ENCODE peak calls at places on chromosomes 5 and 9, in six cellular contexts. Q is A549, P is transverse colon, K is lower leg skin, Z is sigmoid colon, T is spleen. E is an unnamed sample.

GRCh38 chr5:132915681-132916080 is 42.2 kb downstream of the LEAP2 start:
- DNase-seq in P (no peak), T (no peak), Q (no peak), Z (no peak), K (no peak), E (no peak)

GRCh38 chr9:105662184-105663104 is at the start of gene TAL2:
- DNase-seq in K (no peak), T (no peak), P (no peak), Q (no peak), Z (no peak), E (no peak)

GRCh38 chr5:132830436-132831094 is at the start of gene SHROOM1:
- DNase-seq in Z (no peak), T (peak), P (peak), K (no peak), Q (peak), E (peak)

GRCh38 chr5:2149196-2149541 is 266.4 kb upstream of the IRX4 start:
- DNase-seq in Q (peak), K (no peak), T (peak), P (no peak), Z (no peak), E (no peak)

GRCh38 chr5:151699071-151699901 is 12.6 kb upstream of the SPARC start:
- DNase-seq in P (peak), Z (peak), K (no peak), T (no peak), Q (peak), E (no peak)

GRCh38 chr5:55766408-55766807 is 28.5 kb downstream of the DDX4 start:
- DNase-seq in P (no peak), Z (no peak), K (no peak), Q (no peak), T (no peak), E (no peak)

GRCh38 chr5:138824924-138825863 is 49.9 kb downstream of the LRRTM2 start:
- DNase-seq in T (no peak), Q (peak), Z (no peak), K (no peak), P (no peak), E (no peak)

GRCh38 chr5:160291467-160291866 is 20.9 kb downstream of the CCNJL start:
- DNase-seq in Z (no peak), P (no peak), Q (no peak), T (no peak), K (no peak), E (no peak)

GRCh38 chr9:124810513-124811355 is 33.8 kb downstream of the OLFML2A start:
- DNase-seq in T (no peak), K (no peak), Q (peak), P (no peak), Z (no peak), E (no peak)

GRCh38 chr9:100427366-100428263 is 672 bp downstream of the MSANTD3 start:
- DNase-seq in K (peak), Q (peak), P (peak), T (no peak), Z (peak), E (peak)
- TF ChIP-seq POLR2A in K (no peak), Q (peak), P (no peak), T (no peak), Z (no peak), E (no peak)

GRCh38 chr5:73626814-73627313 is 868 bp downstream of the ARHGEF28 start:
- DNase-seq in P (no peak), T (no peak), Z (no peak), Q (no peak), K (no peak), E (no peak)

GRCh38 chr5:73625314-73625904 is 587 bp upstream of the ARHGEF28 start:
- DNase-seq in T (no peak), Z (no peak), P (no peak), Q (peak), K (no peak), E (no peak)

GRCh38 chr5:73623929-73624404 is 2.0 kb upstream of the ARHGEF28 start:
- DNase-seq in T (no peak), K (no peak), Z (no peak), P (no peak), Q (no peak), E (no peak)

GRCh38 chr5:73624888-73625287 is 1.1 kb upstream of the ARHGEF28 start:
- DNase-seq in T (no peak), P (no peak), Q (no peak), Z (no peak), K (no peak), E (no peak)

GRCh38 chr5:73625905-73626811 is at the start of gene ARHGEF28:
- DNase-seq in K (no peak), P (peak), Z (peak), T (peak), Q (peak), E (peak)
- H3K4me3 ChIP-seq in K (peak), P (peak), Z (peak), T (peak), Q (peak), E (peak)

GRCh38 chr5:143403607-143404415 is at the start of gene NR3C1:
- DNase-seq in K (peak), Z (peak), T (peak), P (peak), Q (peak), E (peak)
- TF ChIP-seq POLR2A in K (no peak), Z (no peak), T (no peak), P (peak), Q (peak), E (peak)

DNA sequence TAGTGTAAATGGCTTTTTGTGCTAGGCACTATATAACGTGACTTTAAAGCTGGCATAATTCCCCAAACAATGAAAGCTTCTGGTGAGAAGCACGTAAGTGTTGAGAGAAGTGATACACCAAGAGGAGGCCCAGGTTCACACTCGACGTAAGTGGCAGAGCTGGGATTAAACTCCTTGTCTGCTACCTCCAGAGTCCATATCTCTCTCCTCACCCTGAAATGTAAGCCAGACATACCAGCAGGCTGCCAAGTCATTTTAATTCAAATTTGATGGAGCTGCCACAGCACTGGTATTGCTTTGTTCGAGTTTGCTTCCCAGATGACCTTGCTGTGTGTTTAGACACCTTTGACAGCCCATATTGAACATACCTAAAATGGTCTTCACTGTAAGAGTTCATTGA is 319.7 kb downstream of the GLIS3 start:
- DNase-seq in T (no peak), P (no peak), Z (no peak), Q (no peak), K (no peak), E (no peak)
- H3K4me3 ChIP-seq in T (no peak), P (no peak), Z (no peak), Q (no peak), K (no peak), E (no peak)

DNA sequence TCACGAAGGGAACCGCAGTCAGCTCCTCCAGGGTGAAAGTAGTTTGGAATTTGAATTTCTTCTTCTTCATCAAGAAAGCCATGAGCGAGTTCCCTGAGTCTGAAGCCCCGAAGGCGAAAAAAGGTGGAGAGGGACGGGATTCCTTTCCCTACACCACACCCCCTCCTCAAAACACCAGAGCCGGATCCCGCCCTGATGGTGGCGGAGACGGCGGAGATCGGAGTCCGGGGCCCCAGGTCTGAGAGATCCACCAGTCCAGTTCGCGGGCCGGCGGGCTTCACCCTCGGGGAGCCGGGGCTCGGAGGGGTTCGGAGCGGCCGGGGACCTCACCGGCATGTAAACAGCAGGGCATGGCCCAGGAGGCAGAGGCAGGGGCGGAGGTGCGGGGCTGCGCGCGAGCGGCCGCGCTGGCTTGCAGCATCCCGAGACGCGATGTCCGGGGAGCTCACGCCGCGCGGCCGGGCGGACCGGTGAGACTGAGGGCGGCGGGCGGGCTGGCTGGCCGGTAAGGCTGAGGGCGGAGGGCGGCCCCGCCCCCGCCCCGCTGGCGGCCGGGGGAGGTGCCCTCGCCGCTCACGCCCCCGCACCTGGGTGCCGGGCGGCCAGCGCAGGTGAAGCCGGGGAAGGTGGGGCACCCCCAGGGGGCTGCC is 608 bp downstream of the EEIG1 start:
- DNase-seq in T (peak), Z (peak), K (no peak), Q (no peak), P (peak), E (peak)
- TF ChIP-seq POLR2A in T (no peak), Z (no peak), K (no peak), Q (peak), P (peak), E (peak)

GRCh38 chr5:150006318-150006717 is 5.8 kb downstream of the HMGXB3 start:
- DNase-seq in Z (no peak), P (no peak), Q (no peak), K (no peak), T (no peak), E (no peak)
- H3K4me3 ChIP-seq in Z (no peak), P (no peak), Q (no peak), K (no peak), T (no peak), E (no peak)

GRCh38 chr5:91670565-91670964 is 287.4 kb upstream of the ARRDC3 start:
- DNase-seq in Q (no peak), T (no peak), P (no peak), Z (no peak), K (no peak), E (no peak)
- TF ChIP-seq POLR2A in Q (no peak), T (no peak), P (no peak), Z (no peak), K (no peak), E (no peak)

GRCh38 chr5:33074548-33074947 is 363.4 kb downstream of the NPR3 start:
- DNase-seq in Q (no peak), K (no peak), Z (no peak), P (no peak), T (no peak), E (no peak)

GRCh38 chr5:33072700-33073099 is 361.6 kb downstream of the NPR3 start:
- DNase-seq in Z (no peak), K (no peak), T (no peak), Q (no peak), P (no peak), E (no peak)

GRCh38 chr5:33075731-33076130 is 364.6 kb downstream of the NPR3 start:
- DNase-seq in T (no peak), P (no peak), Z (no peak), K (no peak), Q (no peak), E (no peak)

GRCh38 chr5:33072296-33072695 is 361.2 kb downstream of the NPR3 start:
- DNase-seq in K (no peak), T (no peak), Z (no peak), Q (no peak), P (no peak), E (no peak)

DNA sequence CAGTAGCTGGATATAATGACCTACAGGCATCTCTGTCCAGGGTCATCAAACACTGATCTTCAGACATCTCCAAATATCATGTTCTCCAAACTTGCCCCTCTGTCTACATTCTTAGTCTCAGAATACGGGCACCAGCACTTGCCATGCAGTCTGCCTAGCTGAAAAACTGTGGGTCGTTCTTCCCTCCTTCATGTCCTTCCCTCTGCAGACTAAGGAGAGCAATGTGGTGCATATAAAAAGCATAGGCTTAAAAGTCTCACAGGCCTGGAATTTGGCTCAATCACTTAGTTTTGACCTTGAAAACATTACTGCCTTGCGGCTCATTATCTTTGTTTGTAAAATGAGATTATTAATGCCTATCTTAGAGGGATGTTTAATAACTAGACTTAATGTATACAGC is 362.7 kb downstream of the NPR3 start:
- DNase-seq in K (no peak), T (no peak), Q (no peak), P (no peak), Z (no peak), E (no peak)
- H3K4me3 ChIP-seq in K (no peak), T (no peak), Q (no peak), P (no peak), Z (no peak), E (no peak)

GRCh38 chr5:148208226-148208625 is 5.4 kb downstream of the SPINK6 start:
- DNase-seq in P (no peak), T (no peak), Q (no peak), Z (no peak), K (peak), E (no peak)
- TF ChIP-seq POLR2A in P (no peak), T (no peak), Q (no peak), Z (no peak), K (no peak), E (no peak)

E was measured in prostate gland.